ENCODE peak calls at places on chromosome 18, in nine cellular contexts. B is PC-3, V is endodermal cell, U is PC-9, Z is left ventricle myocardium inferior, P is endothelial cell of umbilical vein, F is lower lobe of right lung, N is stomach, O is HCT116. H is an unnamed sample.

GRCh38 chr18:78837766-78838165 is 141.9 kb upstream of the SALL3 start:
- DNase-seq in B (no peak), V (no peak), U (no peak), Z (no peak), P (no peak), F (no peak), N (no peak), O (no peak), H (no peak)

GRCh38 chr18:79532690-79533058 is 136.9 kb downstream of the NFATC1 start:
- DNase-seq in B (no peak), V (no peak), U (no peak), Z (peak), P (no peak), F (peak), N (no peak), O (no peak), H (no peak)

GRCh38 chr18:76363451-76364120 is 131.5 kb downstream of the ZNF516 start:
- DNase-seq in B (no peak), V (no peak), U (no peak), Z (no peak), P (peak), F (no peak), N (no peak), O (no peak), H (peak)

GRCh38 chr18:70337139-70337972 is 48.5 kb downstream of the SOCS6 start:
- DNase-seq in B (peak), V (peak), U (peak), Z (no peak), P (peak), F (no peak), N (peak), O (peak), H (peak)

GRCh38 chr18:48385595-48385994 is 23.6 kb downstream of the ZBTB7C start:
- DNase-seq in B (no peak), V (no peak), U (no peak), Z (no peak), P (no peak), F (no peak), N (no peak), O (no peak), H (no peak)

GRCh38 chr18:48827321-48828200 is 123.2 kb downstream of the SMAD7 start:
- DNase-seq in B (no peak), V (peak), U (no peak), Z (no peak), P (peak), F (peak), N (peak), O (no peak), H (peak)

GRCh38 chr18:62085766-62086165 is 101.1 kb downstream of the PIGN start:
- DNase-seq in B (no peak), V (no peak), U (no peak), Z (no peak), P (no peak), F (no peak), N (no peak), O (no peak), H (no peak)

GRCh38 chr18:62239475-62239874 is 52.4 kb downstream of the RELCH start:
- DNase-seq in B (no peak), V (no peak), U (no peak), Z (no peak), P (no peak), F (no peak), N (no peak), O (no peak), H (no peak)

GRCh38 chr18:35876243-35876642 is 96.2 kb upstream of the RMP24 start:
- DNase-seq in B (no peak), V (peak), U (no peak), Z (no peak), P (no peak), F (no peak), N (no peak), O (no peak), H (no peak)

GRCh38 chr18:46167971-46168370 is 63.8 kb downstream of the HAUS1 start:
- DNase-seq in B (no peak), V (peak), U (no peak), Z (no peak), P (no peak), F (peak), N (peak), O (no peak), H (no peak)

GRCh38 chr18:10727477-10727876 is 201.7 kb downstream of the NAPG start:
- DNase-seq in B (no peak), V (no peak), U (no peak), Z (no peak), P (no peak), F (no peak), N (no peak), O (no peak), H (no peak)

GRCh38 chr18:35378206-35378795 is 1.2 kb upstream of the ZNF396 start:
- DNase-seq in B (no peak), V (no peak), U (no peak), Z (no peak), P (no peak), F (no peak), N (no peak), O (no peak), H (no peak)

GRCh38 chr18:75183524-75183923 is 25.4 kb downstream of the PTGR3 start:
- DNase-seq in B (peak), V (peak), U (peak), Z (no peak), P (no peak), F (no peak), N (no peak), O (peak), H (no peak)

GRCh38 chr18:4309227-4309626 is 145.9 kb downstream of the DLGAP1 start:
- DNase-seq in B (no peak), V (no peak), U (no peak), Z (no peak), P (no peak), F (no peak), N (no peak), O (no peak), H (no peak)

GRCh38 chr18:35143615-35144596 is 96.9 kb upstream of the ZNF397 start:
- DNase-seq in B (peak), V (peak), U (peak), Z (no peak), P (peak), F (no peak), N (peak), O (peak), H (peak)

GRCh38 chr18:2515408-2515807 is 55.9 kb downstream of the METTL4 start:
- DNase-seq in B (peak), V (no peak), U (no peak), Z (no peak), P (peak), F (no peak), N (no peak), O (peak), H (peak)

GRCh38 chr18:75226301-75226955 is 15.8 kb downstream of the TSHZ1 start:
- DNase-seq in B (no peak), V (no peak), U (no peak), Z (no peak), P (no peak), F (no peak), N (no peak), O (no peak), H (no peak)

GRCh38 chr18:63683152-63683551 is 19.6 kb upstream of the SERPINB11 start:
- DNase-seq in B (peak), V (peak), U (peak), Z (no peak), P (no peak), F (no peak), N (peak), O (no peak), H (peak)

GRCh38 chr18:3538954-3539617 is 89.1 kb downstream of the TGIF1 start:
- DNase-seq in B (peak), V (no peak), U (no peak), Z (no peak), P (no peak), F (no peak), N (no peak), O (no peak), H (no peak)

GRCh38 chr18:73913505-73913904 is 234.1 kb downstream of the FBXO15 start:
- DNase-seq in B (no peak), V (no peak), U (no peak), Z (no peak), P (no peak), F (no peak), N (no peak), O (no peak), H (no peak)

GRCh38 chr18:22174341-22175148 is 5.2 kb downstream of the GATA6 start:
- DNase-seq in B (no peak), V (peak), U (no peak), Z (no peak), P (peak), F (no peak), N (no peak), O (no peak), H (no peak)

GRCh38 chr18:48832961-48833700 is 117.6 kb downstream of the SMAD7 start:
- DNase-seq in B (peak), V (peak), U (peak), Z (peak), P (no peak), F (peak), N (peak), O (peak), H (no peak)

GRCh38 chr18:78995740-78996395 is 16.2 kb downstream of the SALL3 start:
- DNase-seq in B (no peak), V (no peak), U (no peak), Z (no peak), P (no peak), F (no peak), N (no peak), O (no peak), H (no peak)

GRCh38 chr18:80171190-80171872 is 62.3 kb downstream of the ADNP2 start:
- DNase-seq in B (peak), V (peak), U (peak), Z (peak), P (peak), F (peak), N (peak), O (no peak), H (no peak)

GRCh38 chr18:3654442-3655253 is 204.7 kb downstream of the TGIF1 start:
- DNase-seq in B (no peak), V (peak), U (no peak), Z (no peak), P (no peak), F (no peak), N (no peak), O (no peak), H (no peak)

GRCh38 chr18:25052426-25052825 is 299.5 kb downstream of the ZNF521 start:
- DNase-seq in B (no peak), V (no peak), U (no peak), Z (no peak), P (no peak), F (no peak), N (no peak), O (no peak), H (no peak)

GRCh38 chr18:6280344-6280743 is 134.4 kb downstream of the L3MBTL4 start:
- DNase-seq in B (no peak), V (no peak), U (no peak), Z (no peak), P (no peak), F (no peak), N (no peak), O (no peak), H (no peak)

GRCh38 chr18:5196253-5197031 is 615 bp downstream of the AKAIN1 start:
- DNase-seq in B (no peak), V (peak), U (no peak), Z (peak), P (no peak), F (no peak), N (no peak), O (no peak), H (no peak)

GRCh38 chr18:37393945-37394609 is 171.5 kb downstream of the CELF4 start:
- DNase-seq in B (no peak), V (peak), U (peak), Z (peak), P (peak), F (peak), N (peak), O (no peak), H (peak)
- TF ChIP-seq CTCF in B (no peak), V (peak), U (no peak), Z (peak), P (no peak), F (no peak), N (no peak), O (no peak), H (no peak)

GRCh38 chr18:56199580-56200320 is 438.6 kb downstream of the TXNL1 start:
- DNase-seq in B (no peak), V (no peak), U (no peak), Z (no peak), P (peak), F (no peak), N (no peak), O (no peak), H (peak)
- H3K27ac ChIP-seq in B (no peak), V (no peak), U (no peak), Z (peak), P (peak), F (no peak), N (no peak), O (no peak), H (peak)

DNA sequence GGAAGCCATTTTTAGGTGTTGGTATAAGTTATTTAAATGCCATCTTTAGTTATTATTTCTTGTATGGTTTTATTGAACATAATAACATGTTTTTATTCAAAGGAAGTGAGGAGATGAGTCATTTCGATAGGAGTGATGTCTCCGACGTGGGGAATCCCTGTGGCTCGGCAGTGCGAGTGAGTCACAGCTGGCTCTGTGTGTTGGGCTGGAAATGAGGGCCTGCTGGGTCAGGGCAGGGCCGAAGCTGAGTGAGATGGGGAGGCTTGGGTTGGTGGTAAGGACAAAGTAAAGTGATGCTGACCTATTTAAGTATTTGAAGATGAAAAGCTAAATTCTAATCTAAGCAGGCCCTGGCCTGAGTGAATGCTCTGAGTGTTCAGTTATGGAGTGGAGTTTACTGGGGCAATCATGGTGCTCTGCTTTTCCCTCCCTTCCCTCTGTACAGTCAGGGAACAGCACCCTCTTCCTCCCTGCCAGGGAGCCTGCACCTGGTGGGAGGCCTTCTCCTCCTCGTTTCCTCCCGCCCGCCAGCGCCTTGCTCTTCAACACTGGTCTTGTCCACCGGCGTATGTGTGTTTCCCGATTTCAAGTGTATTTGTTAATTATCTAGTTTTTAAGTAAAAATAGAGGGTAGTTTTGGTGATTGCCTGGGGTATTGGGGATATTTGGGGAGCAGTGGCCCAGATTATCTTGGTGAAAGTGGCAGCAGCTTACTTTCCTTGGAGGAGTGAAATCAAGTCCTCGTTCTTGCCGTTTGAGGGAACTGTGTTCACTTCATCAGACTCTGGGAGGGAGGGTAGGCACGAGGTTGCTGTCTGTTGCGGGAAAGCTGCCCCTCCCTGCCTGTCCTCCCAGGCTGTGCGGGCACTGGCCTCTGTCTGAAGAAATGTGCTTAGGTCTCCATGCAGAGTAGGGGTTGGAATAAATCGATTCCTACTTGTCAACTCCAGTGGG is 157.0 kb downstream of the LDLRAD4 start:
- DNase-seq in B (peak), V (peak), U (peak), Z (peak), P (peak), F (no peak), N (no peak), O (peak), H (peak)
- TF ChIP-seq CTCF in B (no peak), V (peak), U (no peak), Z (no peak), P (no peak), F (no peak), N (no peak), O (no peak), H (peak)

GRCh38 chr18:51044928-51045587 is 15.0 kb downstream of the SMAD4 start:
- DNase-seq in B (no peak), V (no peak), U (no peak), Z (no peak), P (no peak), F (no peak), N (no peak), O (no peak), H (no peak)
- H3K27ac ChIP-seq in B (no peak), V (no peak), U (no peak), Z (peak), P (no peak), F (no peak), N (no peak), O (no peak), H (no peak)

H was measured in brain microvascular endothelial cell.